ENCODE peak calls at places on chromosomes 12 and 14, in six cellular contexts. U, W, L, Q, F and J are unnamed samples.

GRCh38 chr12:127230843-127231260 is 1036.1 kb upstream of the TMEM132C start:
- DNase-seq in U (peak), W (no peak), F (no peak), Q (peak), L (no peak), J (no peak)

GRCh38 chr14:67641902-67642749 is 22.4 kb downstream of the ARG2 start:
- DNase-seq in U (no peak), F (no peak), W (no peak), L (no peak), Q (no peak), J (no peak)

GRCh38 chr14:103121846-103122577 is 1.2 kb upstream of the TNFAIP2 start:
- DNase-seq in U (no peak), W (peak), Q (peak), F (peak), L (peak), J (peak)

GRCh38 chr12:47818701-47819543 is 781 bp downstream of the HDAC7 start:
- DNase-seq in L (peak), W (peak), U (no peak), F (no peak), Q (peak), J (peak)

GRCh38 chr12:117098361-117099217 is 627 bp downstream of the TESC start:
- DNase-seq in Q (no peak), L (no peak), W (no peak), F (peak), U (no peak), J (no peak)

GRCh38 chr14:32259368-32260013 is 56.4 kb upstream of the RNU6-8 start:
- DNase-seq in Q (peak), U (peak), L (peak), F (peak), W (no peak), J (peak)

GRCh38 chr12:52579468-52580450 is 6.1 kb upstream of the KRT74 start:
- DNase-seq in W (no peak), Q (no peak), L (no peak), U (no peak), F (no peak), J (no peak)

GRCh38 chr14:76136476-76137160 is 15.1 kb upstream of the GPATCH2L start:
- DNase-seq in Q (no peak), F (peak), L (peak), W (no peak), U (no peak), J (no peak)

GRCh38 chr14:105045710-105046326 is 19.4 kb downstream of the GPR132 start:
- DNase-seq in U (peak), W (peak), Q (peak), L (peak), F (peak), J (peak)

GRCh38 chr14:22814945-22815713 is at the start of gene SLC7A7:
- DNase-seq in F (no peak), U (no peak), W (no peak), L (no peak), Q (no peak), J (peak)

GRCh38 chr14:21631084-21631483 is 3.7 kb downstream of the OR10G2 start:
- DNase-seq in W (no peak), U (no peak), L (no peak), Q (no peak), F (no peak), J (no peak)

GRCh38 chr14:68569546-68569908 is 223.3 kb downstream of the ZFP36L1 start:
- DNase-seq in L (no peak), W (no peak), Q (no peak), U (no peak), F (no peak), J (no peak)

GRCh38 chr14:95664046-95664445 is 22.2 kb upstream of the TCL1B start:
- DNase-seq in W (no peak), U (no peak), L (no peak), Q (no peak), F (peak), J (no peak)

GRCh38 chr12:122669397-122670070 is 33.6 kb downstream of the HCAR2 start:
- DNase-seq in W (no peak), U (no peak), Q (peak), L (no peak), F (no peak), J (no peak)

GRCh38 chr12:106126441-106127288 is 12.1 kb downstream of the NUAK1 start:
- DNase-seq in F (peak), U (no peak), L (no peak), Q (no peak), W (no peak), J (no peak)

GRCh38 chr12:51863921-51864700 is 15.6 kb upstream of the FIGNL2 start:
- DNase-seq in W (peak), U (no peak), F (peak), Q (peak), L (peak), J (peak)

GRCh38 chr12:7989827-7990491 is 42.6 kb upstream of the FOXJ2 start:
- DNase-seq in Q (no peak), U (no peak), F (no peak), L (no peak), W (no peak), J (no peak)

GRCh38 chr12:117867348-117867747 is 101.4 kb downstream of the KSR2 start:
- DNase-seq in W (no peak), Q (no peak), L (no peak), F (no peak), U (no peak), J (no peak)

GRCh38 chr12:32901553-32901952 is 5.0 kb upstream of the PKP2 start:
- DNase-seq in L (no peak), U (no peak), Q (no peak), W (no peak), F (no peak), J (no peak)

GRCh38 chr12:55142896-55143870 is 17.0 kb downstream of the OR9K2 start:
- DNase-seq in F (peak), W (peak), U (no peak), L (peak), Q (peak), J (peak)

GRCh38 chr14:68249534-68250517 is 430.2 kb downstream of the RAD51B start:
- DNase-seq in F (peak), L (no peak), U (no peak), Q (peak), W (no peak), J (peak)

GRCh38 chr12:113961921-113962710 is 4.0 kb downstream of the RBM19 start:
- DNase-seq in U (no peak), W (no peak), Q (peak), L (no peak), F (no peak), J (no peak)

GRCh38 chr14:22598099-22598895 is at the start of gene ABHD4:
- DNase-seq in W (peak), F (peak), U (peak), L (peak), Q (peak), J (peak)

GRCh38 chr12:93145086-93145485 is 216.0 kb upstream of the EEA1 start:
- DNase-seq in F (peak), L (no peak), W (no peak), Q (peak), U (no peak), J (no peak)

GRCh38 chr12:132506730-132507538 is 17.0 kb downstream of the FBRSL1 start:
- DNase-seq in Q (peak), W (no peak), F (peak), U (peak), L (peak), J (peak)

GRCh38 chr12:95258146-95258545 is 40.5 kb downstream of the VEZT start:
- DNase-seq in F (no peak), L (no peak), Q (no peak), W (no peak), U (no peak), J (no peak)

GRCh38 chr14:100341301-100342031 is 18.3 kb downstream of the SLC25A47 start:
- DNase-seq in F (peak), L (no peak), W (no peak), U (peak), Q (peak), J (no peak)

GRCh38 chr12:42804928-42805327 is 215.4 kb upstream of the PRICKLE1 start:
- DNase-seq in U (no peak), W (no peak), Q (no peak), F (no peak), L (no peak), J (no peak)

GRCh38 chr12:65420941-65421340 is 142.5 kb downstream of the MSRB3 start:
- DNase-seq in U (no peak), Q (no peak), L (no peak), F (no peak), W (no peak), J (no peak)

GRCh38 chr12:1591543-1591942 is 2.8 kb downstream of the FBXL14 start:
- DNase-seq in Q (no peak), L (no peak), F (peak), U (no peak), W (no peak), J (peak)